ENCODE peak calls at places on chromosomes 6 and 20, in nine cellular contexts. One of them, this sample, is unnamed.

GRCh38 chr20:22414354-22414753 is 170.0 kb downstream of the FOXA2 start:
- DNase-seq in NCI-H2029: no peak
- DNase-seq in RWPE1: no peak
- DNase-seq in NCI-H1105: no peak
- DNase-seq in H7: no peak
- DNase-seq in activated CD4-positive, alpha-beta T cell treated with anti-CD3 and anti-CD28 coated beads for 24 hours: no peak
- DNase-seq in left cardiac atrium: no peak
- DNase-seq in activated naive CD4-positive, alpha-beta T cell: no peak
- DNase-seq in uterus: no peak
- DNase-seq in this sample: no peak

GRCh38 chr6:170448317-170448716 is 104.8 kb downstream of the PSMB1 start:
- DNase-seq in NCI-H2029: no peak
- DNase-seq in RWPE1: no peak
- DNase-seq in NCI-H1105: no peak
- DNase-seq in H7: peak; percentile 45
- DNase-seq in activated CD4-positive, alpha-beta T cell treated with anti-CD3 and anti-CD28 coated beads for 24 hours: no peak
- DNase-seq in left cardiac atrium: no peak
- DNase-seq in activated naive CD4-positive, alpha-beta T cell: no peak
- DNase-seq in uterus: no peak
- DNase-seq in this sample: no peak

GRCh38 chr6:107132330-107132954 is 17.1 kb upstream of the BEND3 start:
- DNase-seq in NCI-H2029: no peak
- DNase-seq in RWPE1: peak; percentile 12
- DNase-seq in NCI-H1105: peak; percentile 49
- DNase-seq in H7: no peak
- DNase-seq in activated CD4-positive, alpha-beta T cell treated with anti-CD3 and anti-CD28 coated beads for 24 hours: no peak
- DNase-seq in left cardiac atrium: no peak
- DNase-seq in activated naive CD4-positive, alpha-beta T cell: no peak
- DNase-seq in uterus: no peak
- DNase-seq in this sample: no peak

GRCh38 chr6:142462260-142462659 is 160.5 kb downstream of the ADGRG6 start:
- DNase-seq in NCI-H2029: no peak
- DNase-seq in RWPE1: no peak
- DNase-seq in NCI-H1105: no peak
- DNase-seq in H7: no peak
- DNase-seq in activated CD4-positive, alpha-beta T cell treated with anti-CD3 and anti-CD28 coated beads for 24 hours: no peak
- DNase-seq in left cardiac atrium: no peak
- DNase-seq in activated naive CD4-positive, alpha-beta T cell: no peak
- DNase-seq in uterus: no peak
- DNase-seq in this sample: no peak

GRCh38 chr6:157767757-157768156 is 55.3 kb upstream of the SNX9 start:
- DNase-seq in NCI-H2029: no peak
- DNase-seq in RWPE1: no peak
- DNase-seq in NCI-H1105: no peak
- DNase-seq in H7: no peak
- DNase-seq in activated CD4-positive, alpha-beta T cell treated with anti-CD3 and anti-CD28 coated beads for 24 hours: no peak
- DNase-seq in left cardiac atrium: no peak
- DNase-seq in activated naive CD4-positive, alpha-beta T cell: no peak
- DNase-seq in uterus: no peak
- DNase-seq in this sample: no peak

GRCh38 chr20:64101731-64102621 is 5.4 kb downstream of the NPBWR2 start:
- DNase-seq in NCI-H2029: peak; percentile 23
- DNase-seq in RWPE1: peak; percentile 73
- DNase-seq in NCI-H1105: peak; percentile 53
- DNase-seq in H7: peak; percentile 99
- DNase-seq in activated CD4-positive, alpha-beta T cell treated with anti-CD3 and anti-CD28 coated beads for 24 hours: peak; percentile 60
- DNase-seq in left cardiac atrium: peak; percentile 50
- DNase-seq in activated naive CD4-positive, alpha-beta T cell: no peak
- DNase-seq in uterus: no peak
- DNase-seq in this sample: no peak

GRCh38 chr20:24411452-24412216 is 57.8 kb upstream of the SYNDIG1 start:
- DNase-seq in NCI-H2029: no peak
- DNase-seq in RWPE1: no peak
- DNase-seq in NCI-H1105: no peak
- DNase-seq in H7: no peak
- DNase-seq in activated CD4-positive, alpha-beta T cell treated with anti-CD3 and anti-CD28 coated beads for 24 hours: no peak
- DNase-seq in left cardiac atrium: no peak
- DNase-seq in activated naive CD4-positive, alpha-beta T cell: no peak
- DNase-seq in uterus: no peak
- DNase-seq in this sample: no peak

GRCh38 chr20:61896058-61896961 is 169.4 kb downstream of the TAF4 start:
- DNase-seq in NCI-H2029: peak; percentile 11
- DNase-seq in RWPE1: peak; percentile 87
- DNase-seq in NCI-H1105: peak; percentile 40
- DNase-seq in H7: peak; percentile 98
- DNase-seq in activated CD4-positive, alpha-beta T cell treated with anti-CD3 and anti-CD28 coated beads for 24 hours: peak; percentile 7
- DNase-seq in left cardiac atrium: peak; percentile 53
- DNase-seq in activated naive CD4-positive, alpha-beta T cell: no peak
- DNase-seq in uterus: no peak
- DNase-seq in this sample: no peak

GRCh38 chr6:107618672-107619071 is 128.8 kb downstream of the SOBP start:
- DNase-seq in NCI-H2029: no peak
- DNase-seq in RWPE1: no peak
- DNase-seq in NCI-H1105: no peak
- DNase-seq in H7: no peak
- DNase-seq in activated CD4-positive, alpha-beta T cell treated with anti-CD3 and anti-CD28 coated beads for 24 hours: no peak
- DNase-seq in left cardiac atrium: no peak
- DNase-seq in activated naive CD4-positive, alpha-beta T cell: no peak
- DNase-seq in uterus: no peak
- DNase-seq in this sample: no peak

GRCh38 chr6:3355358-3356055 is 96.8 kb downstream of the PSMG4 start:
- DNase-seq in NCI-H2029: peak; percentile 72
- DNase-seq in RWPE1: no peak
- DNase-seq in NCI-H1105: peak; percentile 24
- DNase-seq in H7: peak; percentile 65
- DNase-seq in activated CD4-positive, alpha-beta T cell treated with anti-CD3 and anti-CD28 coated beads for 24 hours: no peak
- DNase-seq in left cardiac atrium: peak; percentile 51
- DNase-seq in activated naive CD4-positive, alpha-beta T cell: no peak
- DNase-seq in uterus: peak; percentile 63
- DNase-seq in this sample: peak; percentile 73

GRCh38 chr6:82915666-82916065 is 150.0 kb downstream of the UBE3D start:
- DNase-seq in NCI-H2029: peak; percentile 52
- DNase-seq in RWPE1: no peak
- DNase-seq in NCI-H1105: no peak
- DNase-seq in H7: no peak
- DNase-seq in activated CD4-positive, alpha-beta T cell treated with anti-CD3 and anti-CD28 coated beads for 24 hours: no peak
- DNase-seq in left cardiac atrium: no peak
- DNase-seq in activated naive CD4-positive, alpha-beta T cell: no peak
- DNase-seq in uterus: no peak
- DNase-seq in this sample: no peak

GRCh38 chr6:54533567-54533966 is 225.3 kb downstream of the TINAG start:
- DNase-seq in NCI-H2029: no peak
- DNase-seq in RWPE1: no peak
- DNase-seq in NCI-H1105: no peak
- DNase-seq in H7: no peak
- DNase-seq in activated CD4-positive, alpha-beta T cell treated with anti-CD3 and anti-CD28 coated beads for 24 hours: no peak
- DNase-seq in left cardiac atrium: no peak
- DNase-seq in activated naive CD4-positive, alpha-beta T cell: no peak
- DNase-seq in uterus: no peak
- DNase-seq in this sample: no peak

GRCh38 chr6:130794010-130794675 is 33.1 kb upstream of the SMLR1 start:
- DNase-seq in NCI-H2029: no peak
- DNase-seq in RWPE1: no peak
- DNase-seq in NCI-H1105: no peak
- DNase-seq in H7: peak; percentile 30
- DNase-seq in activated CD4-positive, alpha-beta T cell treated with anti-CD3 and anti-CD28 coated beads for 24 hours: no peak
- DNase-seq in left cardiac atrium: no peak
- DNase-seq in activated naive CD4-positive, alpha-beta T cell: no peak
- DNase-seq in uterus: no peak
- DNase-seq in this sample: no peak

GRCh38 chr20:40778894-40779496 is 90.0 kb upstream of the MAFB start:
- DNase-seq in NCI-H2029: no peak
- DNase-seq in RWPE1: no peak
- DNase-seq in NCI-H1105: no peak
- DNase-seq in H7: no peak
- DNase-seq in activated CD4-positive, alpha-beta T cell treated with anti-CD3 and anti-CD28 coated beads for 24 hours: no peak
- DNase-seq in left cardiac atrium: no peak
- DNase-seq in activated naive CD4-positive, alpha-beta T cell: no peak
- DNase-seq in uterus: no peak
- DNase-seq in this sample: no peak

GRCh38 chr20:57993738-57994431 is 234.6 kb downstream of the ANKRD60 start:
- DNase-seq in NCI-H2029: no peak
- DNase-seq in RWPE1: no peak
- DNase-seq in NCI-H1105: no peak
- DNase-seq in H7: no peak
- DNase-seq in activated CD4-positive, alpha-beta T cell treated with anti-CD3 and anti-CD28 coated beads for 24 hours: no peak
- DNase-seq in left cardiac atrium: no peak
- DNase-seq in activated naive CD4-positive, alpha-beta T cell: no peak
- DNase-seq in uterus: no peak
- DNase-seq in this sample: no peak

GRCh38 chr6:143708889-143709288 is 31.1 kb downstream of the PHACTR2 start:
- DNase-seq in NCI-H2029: no peak
- DNase-seq in RWPE1: no peak
- DNase-seq in NCI-H1105: no peak
- DNase-seq in H7: no peak
- DNase-seq in activated CD4-positive, alpha-beta T cell treated with anti-CD3 and anti-CD28 coated beads for 24 hours: no peak
- DNase-seq in left cardiac atrium: no peak
- DNase-seq in activated naive CD4-positive, alpha-beta T cell: no peak
- DNase-seq in uterus: no peak
- DNase-seq in this sample: no peak

GRCh38 chr6:34239893-34240292 is 3.2 kb downstream of the HMGA1 start:
- DNase-seq in NCI-H2029: no peak
- DNase-seq in RWPE1: no peak
- DNase-seq in NCI-H1105: no peak
- DNase-seq in H7: peak; percentile 28
- DNase-seq in activated CD4-positive, alpha-beta T cell treated with anti-CD3 and anti-CD28 coated beads for 24 hours: no peak
- DNase-seq in left cardiac atrium: no peak
- DNase-seq in activated naive CD4-positive, alpha-beta T cell: no peak
- DNase-seq in uterus: no peak
- DNase-seq in this sample: peak; percentile 39